ENCODE peak calls at places on chromosomes 16 and 17, in nine cellular contexts. D is transverse colon, V is lung, L is A549, N is kidney epithelial cell, K is right atrium auricular region, I is fibroblast of mammary gland, H is psoas muscle, F is IMR-90. B is an unnamed sample.

GRCh38 chr17:42530952-42531454 is 5.0 kb upstream of the NAGLU start:
- DNase-seq in D (no peak), F (no peak), K (no peak), H (no peak), V (no peak), L (no peak), N (no peak), I (no peak), B (no peak)

GRCh38 chr16:8626946-8627345 is 5.4 kb downstream of the METTL22 start:
- DNase-seq in L (no peak), H (no peak), D (no peak), F (no peak), I (no peak), V (no peak), K (no peak), N (no peak), B (no peak)

GRCh38 chr17:20072692-20072992 is 63.5 kb downstream of the SPECC1 start:
- DNase-seq in I (no peak), H (no peak), D (no peak), V (no peak), L (no peak), F (no peak), N (no peak), K (no peak), B (no peak)

GRCh38 chr17:49597928-49598655 is 22.4 kb downstream of the NXPH3 start:
- DNase-seq in N (no peak), K (no peak), V (no peak), H (no peak), L (no peak), I (peak; percentile 30), F (peak; percentile 41), D (no peak), B (peak; percentile 54)

GRCh38 chr17:38357488-38358123 is 6.0 kb downstream of the SOCS7 start:
- DNase-seq in V (no peak), D (no peak), F (no peak), L (no peak), H (no peak), N (no peak), I (peak; percentile 15), K (no peak), B (no peak)

GRCh38 chr17:67072885-67073284 is 28.5 kb downstream of the CACNG1 start:
- DNase-seq in D (no peak), K (no peak), H (no peak), L (no peak), F (no peak), I (no peak), N (no peak), V (no peak), B (no peak)

GRCh38 chr17:49061524-49061943 is 64.3 kb downstream of the IGF2BP1 start:
- DNase-seq in D (no peak), I (peak; percentile 9), L (no peak), H (no peak), F (peak; percentile 36), K (no peak), V (no peak), N (no peak), B (peak; percentile 14)

GRCh38 chr16:84913315-84913714 is 93.5 kb downstream of the CRISPLD2 start:
- DNase-seq in V (no peak), D (peak; percentile 46), F (no peak), L (no peak), N (no peak), I (no peak), K (peak; percentile 85), H (peak; percentile 59), B (no peak)

GRCh38 chr16:1981972-1982574 is 804 bp upstream of the NOXO1 start:
- DNase-seq in L (no peak), N (no peak), I (no peak), F (no peak), V (no peak), D (peak; percentile 78), K (no peak), H (no peak), B (no peak)

GRCh38 chr16:1984347-1985225 is 593 bp downstream of the GFER start:
- DNase-seq in L (no peak), N (no peak), D (peak; percentile 68), F (peak; percentile 13), V (no peak), I (no peak), H (peak; percentile 55), K (no peak), B (no peak)

GRCh38 chr16:1981398-1981836 is at the start of gene NOXO1:
- DNase-seq in V (no peak), H (no peak), I (no peak), K (no peak), D (peak; percentile 80), L (no peak), F (no peak), N (no peak), B (no peak)

GRCh38 chr16:1983544-1984346 is at the start of gene GFER:
- DNase-seq in V (peak; percentile 89), N (no peak), L (peak; percentile 94), K (peak; percentile 85), I (peak; percentile 89), F (peak; percentile 93), D (peak; percentile 92), H (peak; percentile 91), B (peak; percentile 96)

GRCh38 chr16:1983053-1983543 is 895 bp upstream of the GFER start:
- DNase-seq in V (no peak), H (no peak), F (no peak), N (no peak), K (no peak), I (no peak), L (no peak), D (no peak), B (no peak)
- H3K4me3 ChIP-seq in V (no peak overlapping the region), H (peak overlapping the region; percentile 93), F (peak overlapping the region; percentile 76), N (peak overlapping the region; percentile 50), K (peak overlapping the region; percentile 96), I (no peak overlapping the region), L (peak overlapping the region; percentile 67), D (peak overlapping the region; percentile 74), B (peak overlapping the region; percentile 51)

GRCh38 chr16:57724541-57724940 is 11.0 kb upstream of the KATNB1 start:
- DNase-seq in K (no peak), D (no peak), L (no peak), F (no peak), V (no peak), H (no peak), I (no peak), N (no peak), B (no peak)

GRCh38 chr16:57721356-57721755 is 14.2 kb upstream of the KATNB1 start:
- DNase-seq in L (no peak), D (no peak), K (no peak), N (no peak), F (no peak), H (no peak), V (no peak), I (no peak), B (no peak)

GRCh38 chr16:57722651-57723050 is 12.9 kb upstream of the KATNB1 start:
- DNase-seq in D (no peak), N (no peak), K (no peak), L (no peak), H (no peak), I (no peak), V (no peak), F (no peak), B (no peak)

GRCh38 chr16:57721765-57722499 is 13.6 kb upstream of the KATNB1 start:
- DNase-seq in N (no peak), F (no peak), I (no peak), L (no peak), H (no peak), D (no peak), K (no peak), V (no peak), B (no peak)

DNA sequence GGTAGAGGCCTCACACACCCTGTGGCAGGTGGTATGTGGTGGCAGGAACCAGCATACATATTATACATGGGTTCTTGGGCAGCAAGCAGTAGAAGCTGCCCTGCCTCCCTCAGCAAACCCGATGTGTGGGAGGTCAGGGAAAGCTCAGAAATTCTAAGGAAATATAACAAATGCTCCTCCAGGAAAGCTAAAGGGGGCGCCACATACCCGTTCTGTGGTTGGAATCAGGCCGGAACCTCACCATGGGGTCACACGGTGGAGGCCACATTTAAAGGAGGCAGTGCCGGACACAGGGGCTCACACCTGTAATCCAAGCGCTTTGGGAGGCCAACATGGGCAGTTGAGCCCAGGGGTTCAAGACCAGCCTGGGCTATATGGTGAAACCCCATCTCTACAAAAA is 12.4 kb upstream of the KATNB1 start:
- DNase-seq in V (no peak), F (no peak), H (no peak), D (no peak), N (no peak), L (no peak), K (no peak), I (peak; percentile 12), B (peak; percentile 25)
- TF ChIP-seq CTCF in V (no peak), F (peak; percentile 17), H (no peak), D (no peak), N (peak; percentile 38), L (peak; percentile 40), K (no peak), I (peak; percentile 41), B (peak; percentile 33)

GRCh38 chr17:43641416-43641815 is 20.3 kb downstream of the MEOX1 start:
- DNase-seq in I (no peak), D (no peak), H (no peak), K (no peak), L (no peak), N (no peak), F (no peak), V (no peak), B (peak; percentile 26)

GRCh38 chr17:43644081-43644480 is 17.6 kb downstream of the MEOX1 start:
- DNase-seq in F (no peak), I (no peak), D (no peak), L (no peak), H (no peak), V (no peak), N (no peak), K (no peak), B (no peak)

GRCh38 chr17:43645765-43646481 is 15.8 kb downstream of the MEOX1 start:
- DNase-seq in V (peak; percentile 42), D (peak; percentile 37), N (no peak), F (no peak), L (no peak), K (peak; percentile 88), H (peak; percentile 88), I (peak; percentile 33), B (peak; percentile 74)

GRCh38 chr17:43648916-43649315 is 12.8 kb downstream of the MEOX1 start:
- DNase-seq in L (no peak), K (no peak), N (no peak), V (no peak), H (no peak), F (no peak), D (no peak), I (no peak), B (no peak)

DNA sequence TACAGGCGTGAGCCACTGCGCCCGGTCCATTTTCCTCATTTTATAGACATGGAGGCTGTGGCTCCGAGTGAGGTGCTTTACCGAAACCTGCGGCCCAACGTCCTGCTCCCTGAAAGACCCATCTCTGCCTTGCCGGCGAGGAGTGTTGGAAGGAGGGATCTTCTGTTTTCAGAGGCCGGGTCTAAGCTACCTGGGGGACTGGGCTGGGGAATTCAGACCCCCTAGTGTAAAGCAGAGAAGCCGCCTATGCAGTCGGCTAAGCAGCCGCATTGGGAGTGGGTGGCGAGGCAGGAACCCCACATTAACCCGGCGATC is 16.3 kb downstream of the MEOX1 start:
- DNase-seq in D (no peak), L (no peak), K (no peak), H (no peak), N (no peak), I (no peak), F (no peak), V (no peak), B (no peak)
- H3K4me3 ChIP-seq in D (no peak overlapping the region), L (no peak overlapping the region), K (peak overlapping the region; percentile 53), H (peak overlapping the region; percentile 60), N (no peak overlapping the region), I (peak overlapping the region; percentile 36), F (no peak overlapping the region), V (no peak overlapping the region), B (no peak overlapping the region)

GRCh38 chr16:4515611-4516233 is 22.9 kb downstream of the CDIP1 start:
- DNase-seq in K (no peak), F (no peak), N (no peak), I (no peak), V (no peak), D (no peak), L (no peak), H (no peak), B (peak; percentile 61)
- TF ChIP-seq CTCF in K (no peak), F (no peak), N (no peak), I (no peak), V (no peak), D (no peak), L (no peak), H (no peak), B (no peak)

B was measured in fibroblast of pulmonary artery.